ENCODE peak calls at places on chromosomes 6 and 20, in ten cellular contexts. I is tibial artery, L is lower lobe of right lung, G is brain microvascular endothelial cell, Z is heart right ventricle, D is heart left ventricle, U is stomach, H is small intestine, E is adrenal gland, Q is RWPE2. P is an unnamed sample.
A peak's percentile ranks its signal among the peaks of the same experiment; 100 is the strongest.

GRCh38 chr6:53282741-53283140 is 66.0 kb downstream of the ELOVL5 start:
- DNase-seq in H (no peak), Q (no peak), L (no peak), U (no peak), Z (no peak), D (no peak), G (peak; percentile 39), E (no peak), I (no peak), P (no peak)

GRCh38 chr6:92779758-92780157 is 639.6 kb downstream of the EPHA7 start:
- DNase-seq in L (peak; percentile 47), Z (no peak), G (peak; percentile 33), U (no peak), Q (peak; percentile 73), D (no peak), I (peak; percentile 20), H (peak; percentile 58), E (peak; percentile 16), P (peak; percentile 41)

GRCh38 chr20:1422756-1423155 is 29.9 kb upstream of the FKBP1A start:
- DNase-seq in Q (no peak), D (no peak), L (no peak), I (no peak), H (no peak), Z (no peak), E (no peak), G (no peak), U (no peak), P (no peak)

GRCh38 chr20:25372584-25373336 is 17.9 kb downstream of the ABHD12 start:
- DNase-seq in E (no peak), Z (no peak), D (no peak), L (no peak), I (no peak), H (no peak), Q (no peak), U (no peak), G (peak; percentile 95), P (no peak)

GRCh38 chr6:132147530-132148011 is 196.4 kb upstream of the CCN2 start:
- DNase-seq in U (no peak), Q (no peak), Z (no peak), L (no peak), G (peak; percentile 84), I (no peak), H (no peak), E (no peak), D (peak; percentile 29), P (no peak)

GRCh38 chr20:17504898-17505663 is 26.1 kb downstream of the BFSP1 start:
- DNase-seq in I (peak; percentile 49), L (peak; percentile 77), G (peak; percentile 39), D (peak; percentile 56), Q (no peak), H (peak; percentile 67), U (peak; percentile 47), Z (peak; percentile 59), E (peak; percentile 47), P (peak; percentile 67)

GRCh38 chr6:144052488-144052887 is 42.9 kb downstream of the SF3B5 start:
- DNase-seq in E (no peak), Q (no peak), Z (no peak), L (no peak), G (no peak), H (no peak), U (no peak), I (no peak), D (no peak), P (no peak)

GRCh38 chr6:84411060-84411629 is 183.7 kb upstream of the CEP162 start:
- DNase-seq in D (no peak), G (peak; percentile 54), H (no peak), E (no peak), Q (no peak), I (no peak), U (no peak), L (no peak), Z (no peak), P (no peak)

DNA sequence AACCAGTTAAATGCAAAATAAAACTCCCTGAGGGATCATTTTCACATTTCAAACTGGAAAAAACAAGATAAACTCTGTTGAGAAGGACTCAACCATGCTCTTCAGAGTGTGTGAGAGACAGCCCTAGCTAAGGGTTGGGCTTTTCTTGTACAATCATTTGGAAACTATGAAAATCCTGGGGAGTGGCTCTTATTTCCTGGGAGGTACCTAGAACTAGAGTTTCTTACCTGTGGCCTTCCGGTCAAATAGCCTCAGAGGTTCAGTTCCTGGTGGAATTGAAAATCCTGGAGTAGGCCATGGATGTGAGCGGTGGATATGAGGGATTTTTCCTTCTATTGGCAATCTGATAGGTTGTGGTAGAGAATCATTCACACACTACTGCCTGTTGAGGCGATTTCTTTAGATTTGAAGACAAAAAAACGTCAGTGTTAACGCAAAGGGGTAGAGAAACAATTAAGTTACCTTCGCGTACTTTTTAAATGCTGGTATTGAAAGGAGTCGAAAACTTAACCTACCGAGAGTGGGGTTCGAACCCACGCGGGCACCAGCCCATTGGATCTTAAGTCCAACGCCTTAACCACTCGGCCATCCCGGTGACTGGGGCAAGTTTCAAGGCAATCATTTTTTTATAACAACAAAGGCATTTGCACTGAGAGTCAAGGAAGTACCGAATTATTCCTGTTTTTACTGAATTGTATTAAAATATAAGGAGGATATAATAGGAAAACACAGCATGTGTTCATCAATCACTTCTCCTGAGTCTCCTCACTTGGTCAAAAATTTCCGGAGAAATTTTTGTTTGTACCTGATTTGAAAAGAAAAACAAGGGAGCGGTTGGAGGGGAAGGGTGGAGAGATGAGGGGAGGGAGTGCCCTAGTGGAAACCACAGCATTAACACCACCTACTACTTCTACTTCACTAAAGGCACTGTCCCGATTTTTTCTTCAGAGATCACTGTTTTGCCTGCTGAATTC is 191.3 kb downstream of the OR2B2 start:
- DNase-seq in E (no peak), H (no peak), G (peak; percentile 86), Q (no peak), D (no peak), Z (no peak), I (no peak), U (no peak), L (no peak), P (peak; percentile 39)
- H3K4me3 ChIP-seq in E (no peak overlapping the region), H (no peak overlapping the region), G (peak overlapping the region; percentile 42), Q (peak overlapping the region; percentile 14), D (no peak overlapping the region), Z (no peak overlapping the region), I (no peak overlapping the region), U (no peak overlapping the region), L (no peak overlapping the region), P (peak overlapping the region; percentile 9)

GRCh38 chr6:44111434-44112417 is 15.5 kb downstream of the MRPL14 start:
- DNase-seq in E (no peak), I (no peak), D (no peak), U (no peak), Z (no peak), Q (no peak), L (no peak), G (no peak), H (peak; percentile 97), P (no peak)
- H3K36me3 ChIP-seq in E (peaks cover 48% of the 10 kb centered on the region), I (peaks cover 53% of the 10 kb centered on the region), D (no peaks in the 10 kb centered on the region), U (peaks cover 30% of the 10 kb centered on the region), Z (peaks cover 93% of the 10 kb centered on the region), Q (peaks cover 82% of the 10 kb centered on the region), L (peaks cover 84% of the 10 kb centered on the region), G (peaks cover 46% of the 10 kb centered on the region), H (peaks cover 13% of the 10 kb centered on the region), P (peaks cover 74% of the 10 kb centered on the region)

DNA sequence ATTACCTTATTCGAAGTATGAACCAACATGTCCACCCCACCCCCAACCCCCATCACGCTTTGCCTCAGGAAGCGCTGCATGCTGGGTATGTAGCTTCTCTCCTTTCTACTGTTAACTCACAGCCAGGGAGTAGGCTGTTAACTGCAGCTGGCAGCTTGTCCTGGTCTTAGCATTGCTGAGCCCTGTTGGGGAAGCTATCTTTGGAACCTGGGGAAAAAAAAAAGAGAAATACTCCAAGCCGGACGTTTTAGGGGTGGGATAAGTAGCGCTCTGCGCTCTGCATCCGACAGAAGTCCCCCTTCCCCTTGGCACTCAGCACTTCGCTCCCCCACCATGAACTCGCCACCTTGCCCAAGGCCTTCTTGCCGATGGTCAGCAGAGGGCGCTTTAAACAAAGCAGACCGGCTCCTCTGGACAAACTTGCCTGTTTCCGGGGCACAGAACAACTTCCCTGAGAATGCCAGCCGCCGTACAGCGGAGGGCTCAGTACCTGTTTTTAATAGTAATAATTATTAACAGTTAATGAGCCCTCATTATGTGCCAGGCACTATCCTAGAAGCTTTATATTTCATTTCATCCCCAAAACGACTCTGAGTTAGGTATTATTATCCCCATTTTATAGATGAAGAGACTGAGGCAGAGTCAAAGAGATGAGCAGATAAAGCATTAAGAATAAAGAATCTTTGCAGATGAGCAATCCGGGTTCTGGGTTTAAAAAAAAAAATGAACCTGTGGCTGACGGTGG is 35.2 kb upstream of the MDFI start:
- DNase-seq in Z (peak; percentile 70), U (peak; percentile 79), I (peak; percentile 68), G (peak; percentile 66), Q (peak; percentile 78), E (peak; percentile 81), H (peak; percentile 82), L (peak; percentile 81), D (peak; percentile 84), P (peak; percentile 92)
- H3K4me3 ChIP-seq in Z (peak overlapping the region; percentile 5), U (no peak overlapping the region), I (no peak overlapping the region), G (no peak overlapping the region), Q (no peak overlapping the region), E (no peak overlapping the region), H (no peak overlapping the region), L (no peak overlapping the region), D (peak overlapping the region; percentile 2), P (no peak overlapping the region)

GRCh38 chr20:41171736-41172295 is 34.5 kb downstream of the PLCG1 start:
- DNase-seq in Q (peak; percentile 73), Z (no peak), H (no peak), E (peak; percentile 13), G (no peak), I (peak; percentile 16), L (no peak), U (peak; percentile 0), D (no peak), P (no peak)

GRCh38 chr20:41174373-41174772 is 37.0 kb downstream of the PLCG1 start:
- DNase-seq in E (peak; percentile 11), Q (peak; percentile 73), G (no peak), D (peak; percentile 17), H (no peak), U (no peak), Z (no peak), L (no peak), I (peak; percentile 16), P (peak; percentile 3)

GRCh38 chr20:41173791-41174341 is 36.5 kb downstream of the PLCG1 start:
- DNase-seq in E (peak; percentile 19), G (no peak), D (no peak), U (peak; percentile 21), L (no peak), Z (no peak), Q (peak; percentile 76), I (peak; percentile 19), H (no peak), P (peak; percentile 5)

GRCh38 chr20:41173161-41173721 is 35.9 kb downstream of the PLCG1 start:
- DNase-seq in G (peak; percentile 51), Q (peak; percentile 86), L (peak; percentile 80), U (peak; percentile 82), E (peak; percentile 84), D (peak; percentile 87), H (peak; percentile 71), Z (peak; percentile 90), I (peak; percentile 90), P (peak; percentile 37)

DNA sequence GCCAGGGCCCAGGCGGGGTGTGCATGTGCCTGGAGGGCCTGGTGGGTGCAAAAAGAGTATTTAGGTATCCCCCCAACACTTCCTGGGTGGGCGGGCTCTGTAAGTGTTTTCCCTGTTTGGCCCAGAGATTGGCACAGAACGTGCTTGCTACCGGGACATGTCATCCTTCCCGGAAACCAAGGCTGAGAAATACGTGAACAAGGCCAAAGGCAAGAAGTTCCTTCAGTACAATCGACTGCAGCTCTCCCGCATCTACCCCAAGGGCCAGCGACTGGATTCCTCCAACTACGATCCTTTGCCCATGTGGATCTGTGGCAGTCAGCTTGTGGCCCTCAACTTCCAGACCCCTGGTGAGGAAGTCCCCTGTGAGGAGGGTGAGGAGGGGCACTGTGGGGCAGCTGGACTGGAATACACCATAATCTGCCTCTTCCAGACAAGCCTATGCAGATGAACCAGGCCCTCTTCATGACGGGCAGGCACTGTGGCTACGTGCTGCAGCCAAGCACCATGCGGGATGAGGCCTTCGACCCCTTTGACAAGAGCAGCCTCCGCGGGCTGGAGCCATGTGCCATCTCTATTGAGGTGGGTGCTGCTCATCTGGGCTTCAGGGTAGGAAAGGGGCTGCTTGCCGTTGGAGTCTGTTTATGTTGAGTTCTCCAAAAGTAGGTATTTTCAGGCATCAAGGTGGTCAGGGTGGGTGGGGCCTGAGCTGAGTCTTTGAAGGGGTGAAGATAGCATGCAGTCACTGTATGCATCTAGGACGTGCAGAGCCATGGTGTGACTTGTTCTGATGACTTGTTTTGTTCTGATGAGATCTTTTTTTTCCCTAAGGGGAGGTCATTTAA is 35.2 kb downstream of the PLCG1 start:
- DNase-seq in Z (no peak), U (peak; percentile 25), E (peak; percentile 18), D (peak; percentile 19), Q (peak; percentile 80), I (peak; percentile 42), L (no peak), G (no peak), H (no peak), P (no peak)
- H3K36me3 ChIP-seq in Z (peaks cover 99% of the 10 kb centered on the region), U (peaks cover 44% of the 10 kb centered on the region), E (peaks cover 51% of the 10 kb centered on the region), D (no peaks in the 10 kb centered on the region), Q (peaks cover 94% of the 10 kb centered on the region), I (peaks cover 69% of the 10 kb centered on the region), L (peaks cover 96% of the 10 kb centered on the region), G (peaks cover 62% of the 10 kb centered on the region), H (peaks cover 39% of the 10 kb centered on the region), P (peaks cover 85% of the 10 kb centered on the region)